ENCODE peak calls at places on chromosomes 7 and 10, in six cellular contexts. One of them, this sample, is unnamed.

GRCh38 chr10:80506189-80506575 is 31.5 kb upstream of the SH2D4B start:
- DNase-seq in spleen: no peak
- DNase-seq in pancreas: no peak
- DNase-seq in left ventricle myocardium inferior: no peak
- DNase-seq in A549: peak
- DNase-seq in CD8-positive, alpha-beta memory T cell: no peak
- DNase-seq in this sample: no peak

GRCh38 chr10:74981831-74982633 is 129.4 kb upstream of the SAMD8 start:
- DNase-seq in spleen: no peak
- DNase-seq in pancreas: peak
- DNase-seq in left ventricle myocardium inferior: no peak
- DNase-seq in A549: no peak
- DNase-seq in CD8-positive, alpha-beta memory T cell: no peak
- DNase-seq in this sample: no peak

GRCh38 chr7:114718861-114719260 is 203.0 kb upstream of the MDFIC start:
- DNase-seq in spleen: no peak
- DNase-seq in pancreas: no peak
- DNase-seq in left ventricle myocardium inferior: no peak
- DNase-seq in A549: no peak
- DNase-seq in CD8-positive, alpha-beta memory T cell: no peak
- DNase-seq in this sample: no peak

GRCh38 chr7:117731455-117731854 is 141.8 kb downstream of the CTTNBP2 start:
- DNase-seq in spleen: no peak
- DNase-seq in pancreas: no peak
- DNase-seq in left ventricle myocardium inferior: no peak
- DNase-seq in A549: peak
- DNase-seq in CD8-positive, alpha-beta memory T cell: no peak
- DNase-seq in this sample: no peak

GRCh38 chr10:86067436-86068050 is 299.1 kb downstream of the GRID1 start:
- DNase-seq in spleen: no peak
- DNase-seq in pancreas: no peak
- DNase-seq in left ventricle myocardium inferior: no peak
- DNase-seq in A549: no peak
- DNase-seq in CD8-positive, alpha-beta memory T cell: no peak
- DNase-seq in this sample: peak

GRCh38 chr7:140506788-140507464 is 27.6 kb upstream of the MKRN1 start:
- DNase-seq in spleen: no peak
- DNase-seq in pancreas: no peak
- DNase-seq in left ventricle myocardium inferior: peak
- DNase-seq in A549: peak
- DNase-seq in CD8-positive, alpha-beta memory T cell: no peak
- DNase-seq in this sample: no peak

GRCh38 chr10:107163904-107164861 is at the start of gene SORCS1:
- DNase-seq in spleen: peak
- DNase-seq in pancreas: peak
- DNase-seq in left ventricle myocardium inferior: peak
- DNase-seq in A549: no peak
- DNase-seq in CD8-positive, alpha-beta memory T cell: no peak
- DNase-seq in this sample: peak

GRCh38 chr10:131897297-131897899 is 3.4 kb upstream of the PPP2R2D start:
- DNase-seq in spleen: peak
- DNase-seq in pancreas: no peak
- DNase-seq in left ventricle myocardium inferior: no peak
- DNase-seq in A549: no peak
- DNase-seq in CD8-positive, alpha-beta memory T cell: no peak
- DNase-seq in this sample: no peak

GRCh38 chr7:4866528-4867496 is 5.0 kb upstream of the PAPOLB start:
- DNase-seq in spleen: no peak
- DNase-seq in pancreas: no peak
- DNase-seq in left ventricle myocardium inferior: no peak
- DNase-seq in A549: no peak
- DNase-seq in CD8-positive, alpha-beta memory T cell: no peak
- DNase-seq in this sample: no peak

GRCh38 chr7:140176271-140176701 is 497 bp downstream of the KDM7A start:
- DNase-seq in spleen: no peak
- DNase-seq in pancreas: no peak
- DNase-seq in left ventricle myocardium inferior: no peak
- DNase-seq in A549: no peak
- DNase-seq in CD8-positive, alpha-beta memory T cell: no peak
- DNase-seq in this sample: peak

GRCh38 chr7:125347264-125347663 is 417.6 kb upstream of the POT1 start:
- DNase-seq in spleen: no peak
- DNase-seq in pancreas: no peak
- DNase-seq in left ventricle myocardium inferior: no peak
- DNase-seq in A549: no peak
- DNase-seq in CD8-positive, alpha-beta memory T cell: no peak
- DNase-seq in this sample: no peak

GRCh38 chr7:41121228-41121627 is 581.7 kb downstream of the INHBA start:
- DNase-seq in spleen: no peak
- DNase-seq in pancreas: no peak
- DNase-seq in left ventricle myocardium inferior: no peak
- DNase-seq in A549: no peak
- DNase-seq in CD8-positive, alpha-beta memory T cell: no peak
- DNase-seq in this sample: no peak

GRCh38 chr7:114934074-114934473 is 12.2 kb downstream of the MDFIC start:
- DNase-seq in spleen: no peak
- DNase-seq in pancreas: no peak
- DNase-seq in left ventricle myocardium inferior: no peak
- DNase-seq in A549: no peak
- DNase-seq in CD8-positive, alpha-beta memory T cell: no peak
- DNase-seq in this sample: no peak

GRCh38 chr10:26367771-26368170 is 70.4 kb upstream of the APBB1IP start:
- DNase-seq in spleen: no peak
- DNase-seq in pancreas: no peak
- DNase-seq in left ventricle myocardium inferior: no peak
- DNase-seq in A549: peak
- DNase-seq in CD8-positive, alpha-beta memory T cell: peak
- DNase-seq in this sample: peak

GRCh38 chr10:26374426-26374825 is 63.7 kb upstream of the APBB1IP start:
- DNase-seq in spleen: no peak
- DNase-seq in pancreas: no peak
- DNase-seq in left ventricle myocardium inferior: no peak
- DNase-seq in A549: no peak
- DNase-seq in CD8-positive, alpha-beta memory T cell: no peak
- DNase-seq in this sample: no peak

GRCh38 chr10:26372513-26373354 is 65.4 kb upstream of the APBB1IP start:
- DNase-seq in spleen: no peak
- DNase-seq in pancreas: no peak
- DNase-seq in left ventricle myocardium inferior: no peak
- DNase-seq in A549: no peak
- DNase-seq in CD8-positive, alpha-beta memory T cell: no peak
- DNase-seq in this sample: no peak

GRCh38 chr10:26365681-26366327 is 72.3 kb upstream of the APBB1IP start:
- DNase-seq in spleen: no peak
- DNase-seq in pancreas: no peak
- DNase-seq in left ventricle myocardium inferior: no peak
- DNase-seq in A549: peak
- DNase-seq in CD8-positive, alpha-beta memory T cell: no peak
- DNase-seq in this sample: no peak

DNA sequence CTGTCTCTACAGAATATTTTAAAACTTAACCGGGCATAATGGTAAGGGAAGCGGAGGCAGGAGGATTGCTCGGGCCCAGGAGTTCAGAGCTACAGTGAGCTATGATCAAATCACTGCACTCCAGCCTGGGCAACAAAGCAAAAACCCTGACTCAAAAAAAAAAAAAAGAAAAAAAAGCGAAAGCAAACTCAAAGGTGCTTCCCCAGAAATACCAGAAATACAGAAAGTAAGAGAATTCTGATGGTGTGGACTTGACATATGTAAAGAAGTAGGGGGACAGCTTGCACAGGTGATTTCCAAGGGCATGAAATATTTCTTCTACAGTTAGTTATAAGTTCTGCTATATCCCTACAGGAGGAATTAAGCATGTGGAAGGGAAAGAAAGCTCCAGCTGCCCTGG is 69.7 kb upstream of the APBB1IP start:
- DNase-seq in spleen: no peak
- DNase-seq in pancreas: no peak
- DNase-seq in left ventricle myocardium inferior: no peak
- DNase-seq in A549: no peak
- DNase-seq in CD8-positive, alpha-beta memory T cell: no peak
- DNase-seq in this sample: no peak
- H3K4me3 ChIP-seq in spleen: no peak
- H3K4me3 ChIP-seq in pancreas: no peak
- H3K4me3 ChIP-seq in left ventricle myocardium inferior: no peak
- H3K4me3 ChIP-seq in A549: no peak
- H3K4me3 ChIP-seq in CD8-positive, alpha-beta memory T cell: no peak
- H3K4me3 ChIP-seq in this sample: no peak

GRCh38 chr7:42673951-42674350 is 237.9 kb downstream of the C7orf25 start:
- DNase-seq in spleen: no peak
- DNase-seq in pancreas: no peak
- DNase-seq in left ventricle myocardium inferior: no peak
- DNase-seq in A549: no peak
- DNase-seq in CD8-positive, alpha-beta memory T cell: no peak
- DNase-seq in this sample: no peak

GRCh38 chr7:42672339-42672990 is 239.4 kb downstream of the C7orf25 start:
- DNase-seq in spleen: no peak
- DNase-seq in pancreas: no peak
- DNase-seq in left ventricle myocardium inferior: no peak
- DNase-seq in A549: no peak
- DNase-seq in CD8-positive, alpha-beta memory T cell: no peak
- DNase-seq in this sample: no peak

GRCh38 chr7:42678315-42678714 is 233.6 kb downstream of the C7orf25 start:
- DNase-seq in spleen: no peak
- DNase-seq in pancreas: no peak
- DNase-seq in left ventricle myocardium inferior: no peak
- DNase-seq in A549: no peak
- DNase-seq in CD8-positive, alpha-beta memory T cell: no peak
- DNase-seq in this sample: no peak

GRCh38 chr7:42677751-42678231 is 234.1 kb downstream of the C7orf25 start:
- DNase-seq in spleen: no peak
- DNase-seq in pancreas: no peak
- DNase-seq in left ventricle myocardium inferior: no peak
- DNase-seq in A549: no peak
- DNase-seq in CD8-positive, alpha-beta memory T cell: no peak
- DNase-seq in this sample: no peak
- H3K27ac ChIP-seq in spleen: peak
- H3K27ac ChIP-seq in pancreas: no peak
- H3K27ac ChIP-seq in left ventricle myocardium inferior: peak
- H3K27ac ChIP-seq in A549: no peak
- H3K27ac ChIP-seq in CD8-positive, alpha-beta memory T cell: no peak
- H3K27ac ChIP-seq in this sample: no peak

GRCh38 chr7:73880755-73881328 is 19.9 kb downstream of the TMEM270 start:
- DNase-seq in spleen: no peak
- DNase-seq in pancreas: no peak
- DNase-seq in left ventricle myocardium inferior: no peak
- DNase-seq in A549: no peak
- DNase-seq in CD8-positive, alpha-beta memory T cell: no peak
- DNase-seq in this sample: no peak
- H3K4me3 ChIP-seq in spleen: no peak
- H3K4me3 ChIP-seq in pancreas: no peak
- H3K4me3 ChIP-seq in left ventricle myocardium inferior: peak
- H3K4me3 ChIP-seq in A549: no peak
- H3K4me3 ChIP-seq in CD8-positive, alpha-beta memory T cell: no peak
- H3K4me3 ChIP-seq in this sample: no peak

GRCh38 chr10:5549462-5550249 is 24.9 kb downstream of the CALML3 start:
- DNase-seq in spleen: no peak
- DNase-seq in pancreas: no peak
- DNase-seq in left ventricle myocardium inferior: peak
- DNase-seq in A549: no peak
- DNase-seq in CD8-positive, alpha-beta memory T cell: no peak
- DNase-seq in this sample: peak
- H3K27ac ChIP-seq in spleen: no peak
- H3K27ac ChIP-seq in pancreas: no peak
- H3K27ac ChIP-seq in left ventricle myocardium inferior: peak
- H3K27ac ChIP-seq in A549: peak
- H3K27ac ChIP-seq in CD8-positive, alpha-beta memory T cell: no peak
- H3K27ac ChIP-seq in this sample: no peak

DNA sequence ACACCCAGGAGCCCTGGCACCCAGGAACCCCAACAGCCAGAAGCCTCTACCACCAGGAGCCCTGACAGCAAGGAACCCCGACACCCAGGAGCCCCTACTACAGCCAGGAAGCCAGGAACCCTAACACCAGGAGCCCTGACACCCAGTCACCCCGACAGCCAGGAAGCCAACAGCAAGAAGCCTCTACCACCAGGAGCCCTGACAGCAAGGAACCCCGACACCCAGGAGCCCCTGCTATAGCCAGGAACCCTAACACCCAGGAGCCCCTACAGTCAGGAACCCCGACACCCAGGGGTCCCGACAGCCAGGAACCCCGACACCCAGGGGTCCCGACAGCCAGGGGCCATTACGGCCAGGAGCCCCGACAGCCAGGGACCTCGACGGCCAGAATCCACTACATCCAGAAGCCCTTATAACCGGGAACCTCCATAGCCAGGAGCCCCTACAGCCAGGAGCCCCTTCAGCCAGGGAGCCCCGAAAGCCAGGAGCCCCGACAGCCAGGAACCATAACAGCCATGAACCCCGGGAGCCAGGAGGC is 446 bp upstream of the GLRX3 start:
- DNase-seq in spleen: no peak
- DNase-seq in pancreas: peak
- DNase-seq in left ventricle myocardium inferior: peak
- DNase-seq in A549: no peak
- DNase-seq in CD8-positive, alpha-beta memory T cell: no peak
- DNase-seq in this sample: no peak
- H3K4me3 ChIP-seq in spleen: peak
- H3K4me3 ChIP-seq in pancreas: peak
- H3K4me3 ChIP-seq in left ventricle myocardium inferior: peak
- H3K4me3 ChIP-seq in A549: peak
- H3K4me3 ChIP-seq in CD8-positive, alpha-beta memory T cell: peak
- H3K4me3 ChIP-seq in this sample: peak

This sample was measured in upper lobe of right lung.